ENCODE peak calls at places on chromosomes 6 and 20, in seven cellular contexts. D is NCI-H1436, V is AML-193, P is WERI-Rb-1, H is KBM-7, K is AG04450, B is fibroblast of mammary gland. C is an unnamed sample.

GRCh38 chr6:29146154-29146553 is 24.6 kb upstream of the OR2J2 start:
- DNase-seq in B (no peak), H (no peak), D (no peak), V (no peak), K (no peak), P (no peak), C (no peak)

GRCh38 chr6:168597471-168597875 is 156.5 kb downstream of the SMOC2 start:
- DNase-seq in V (no peak), D (no peak), H (no peak), P (peak), B (no peak), K (no peak), C (no peak)

GRCh38 chr6:29673161-29673560 is 7.8 kb downstream of the ZFP57 start:
- DNase-seq in K (no peak), P (no peak), D (no peak), H (no peak), V (no peak), B (no peak), C (no peak)

GRCh38 chr20:8647868-8648495 is 420.9 kb upstream of the PLCB4 start:
- DNase-seq in V (no peak), K (no peak), D (no peak), H (no peak), B (peak), P (no peak), C (no peak)

GRCh38 chr6:11653028-11653583 is 115.6 kb downstream of the TMEM170B start:
- DNase-seq in P (no peak), V (no peak), H (peak), K (peak), D (no peak), B (peak), C (no peak)

GRCh38 chr6:5087389-5087788 is 2.2 kb downstream of the PPP1R3G start:
- DNase-seq in H (no peak), K (no peak), D (no peak), P (no peak), V (peak), B (no peak), C (no peak)

GRCh38 chr20:23244207-23244915 is 106.2 kb upstream of the NXT1 start:
- DNase-seq in K (no peak), B (peak), P (no peak), H (no peak), D (no peak), V (no peak), C (no peak)

GRCh38 chr6:21802611-21802899 is 209.0 kb downstream of the SOX4 start:
- DNase-seq in D (no peak), P (no peak), K (no peak), H (no peak), B (no peak), V (no peak), C (no peak)

GRCh38 chr6:42744351-42744890 is 1.5 kb downstream of the TBCC start:
- DNase-seq in P (peak), D (no peak), K (no peak), B (no peak), H (no peak), V (no peak), C (peak)

GRCh38 chr6:152598421-152598820 is 38.7 kb downstream of the SYNE1 start:
- DNase-seq in P (no peak), D (no peak), B (peak), K (no peak), H (no peak), V (no peak), C (no peak)

C was measured in RPMI8226.